ENCODE peak calls at places on chromosomes 11 and 22, in eight cellular contexts. P, M, R, E, H, D, W and B are unnamed samples.

GRCh38 chr11:127649071-127649470 is 648.5 kb upstream of the KIRREL3 start:
- DNase-seq in P (no peak), M (no peak), R (no peak), E (no peak), H (no peak), D (no peak), W (no peak), B (no peak)

GRCh38 chr22:25700996-25701815 is 40.8 kb upstream of the MYO18B start:
- DNase-seq in P (no peak), M (peak; percentile 68), R (peak; percentile 31), E (peak; percentile 22), H (no peak), D (no peak), W (no peak), B (no peak)

GRCh38 chr11:48001438-48002021 is 21.2 kb downstream of the PTPRJ start:
- DNase-seq in P (no peak), M (peak; percentile 87), R (no peak), E (peak; percentile 94), H (no peak), D (no peak), W (no peak), B (peak; percentile 81)

GRCh38 chr22:32841175-32841574 is 39.7 kb downstream of the TIMP3 start:
- DNase-seq in P (no peak), M (no peak), R (no peak), E (no peak), H (no peak), D (no peak), W (no peak), B (peak; percentile 27)

GRCh38 chr11:128240546-128240945 is 346.8 kb downstream of the ETS1 start:
- DNase-seq in P (no peak), M (peak; percentile 86), R (no peak), E (peak; percentile 43), H (no peak), D (no peak), W (no peak), B (no peak)

GRCh38 chr22:40006641-40007040 is 11.9 kb downstream of the FAM83F start:
- DNase-seq in P (no peak), M (no peak), R (no peak), E (no peak), H (no peak), D (no peak), W (no peak), B (no peak)

GRCh38 chr11:94910779-94911178 is 62.6 kb downstream of the CWC15 start:
- DNase-seq in P (no peak), M (peak; percentile 61), R (no peak), E (peak; percentile 88), H (no peak), D (no peak), W (no peak), B (no peak)

GRCh38 chr11:44133335-44133946 is 38.0 kb downstream of the EXT2 start:
- DNase-seq in P (peak; percentile 37), M (peak; percentile 62), R (peak; percentile 61), E (peak; percentile 59), H (no peak), D (no peak), W (no peak), B (peak; percentile 65)

GRCh38 chr22:39966522-39966921 is 6.3 kb downstream of the TMA7B start:
- DNase-seq in P (no peak), M (peak; percentile 31), R (no peak), E (no peak), H (no peak), D (no peak), W (no peak), B (no peak)

GRCh38 chr11:2775626-2776350 is 76.0 kb upstream of the KCNQ1OT1 start:
- DNase-seq in P (no peak), M (no peak), R (no peak), E (no peak), H (no peak), D (no peak), W (no peak), B (no peak)

GRCh38 chr22:35739076-35739475 is 21.4 kb downstream of the APOL5 start:
- DNase-seq in P (no peak), M (no peak), R (no peak), E (no peak), H (no peak), D (no peak), W (no peak), B (no peak)

GRCh38 chr22:24845036-24845918 is 39.3 kb downstream of the SGSM1 start:
- DNase-seq in P (no peak), M (no peak), R (no peak), E (peak; percentile 9), H (no peak), D (peak; percentile 71), W (no peak), B (no peak)

GRCh38 chr11:10441021-10441523 is 14.0 kb upstream of the AMPD3 start:
- DNase-seq in P (no peak), M (no peak), R (no peak), E (peak; percentile 64), H (no peak), D (no peak), W (no peak), B (no peak)

GRCh38 chr22:22244337-22245250 is at the start of gene VPREB1:
- DNase-seq in P (no peak), M (no peak), R (no peak), E (no peak), H (no peak), D (no peak), W (no peak), B (no peak)

GRCh38 chr22:36156515-36157419 is 3.8 kb downstream of the APOL3 start:
- DNase-seq in P (no peak), M (peak; percentile 85), R (peak; percentile 29), E (peak; percentile 77), H (no peak), D (peak; percentile 89), W (peak; percentile 60), B (peak; percentile 47)

DNA sequence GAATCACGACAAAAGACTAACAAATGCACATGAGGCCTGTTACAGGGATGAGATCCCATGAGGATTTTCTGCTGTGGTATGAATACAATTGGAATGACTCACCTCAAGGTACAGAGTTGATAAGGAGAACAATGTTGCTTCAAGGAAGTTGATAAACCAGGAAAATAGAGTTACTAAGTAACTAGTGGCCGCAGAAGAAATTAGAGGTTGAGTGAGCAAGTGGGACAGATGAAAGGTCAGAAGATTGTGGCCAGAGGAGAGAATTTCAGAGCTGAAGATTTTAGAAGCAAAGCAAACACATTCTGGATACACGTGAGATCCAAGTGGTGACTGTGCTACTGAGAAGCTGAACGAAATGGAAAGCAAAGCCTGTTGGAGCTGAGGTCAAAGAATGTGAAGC is 67.8 kb downstream of the CYB5R2 start:
- DNase-seq in P (no peak), M (no peak), R (no peak), E (peak; percentile 62), H (peak; percentile 47), D (peak; percentile 44), W (no peak), B (no peak)
- H3K4me2 ChIP-seq in P (no peak overlapping the region), M (no peak overlapping the region), R (no peak overlapping the region), E (no peak overlapping the region), H (peak overlapping the region; percentile 49), D (peak overlapping the region; percentile 34), W (no peak overlapping the region), B (no peak overlapping the region)

GRCh38 chr11:17384002-17384511 is 4.4 kb downstream of the KCNJ11 start:
- DNase-seq in P (peak; percentile 91), M (peak; percentile 84), R (peak; percentile 94), E (peak; percentile 79), H (peak; percentile 66), D (peak; percentile 42), W (peak; percentile 47), B (peak; percentile 91)
- H3K9ac ChIP-seq in P (no peak overlapping the region), M (no peak overlapping the region), R (no peak overlapping the region), E (no peak overlapping the region), H (no peak overlapping the region), D (no peak overlapping the region), W (no peak overlapping the region), B (no peak overlapping the region)

GRCh38 chr11:96267490-96268010 is 75.4 kb downstream of the MAML2 start:
- DNase-seq in P (no peak), M (peak; percentile 54), R (no peak), E (peak; percentile 27), H (no peak), D (no peak), W (no peak), B (no peak)
- H3K4me2 ChIP-seq in P (no peak overlapping the region), M (no peak overlapping the region), R (no peak overlapping the region), E (no peak overlapping the region), H (no peak overlapping the region), D (no peak overlapping the region), W (peak overlapping the region; percentile 9), B (no peak overlapping the region)

DNA sequence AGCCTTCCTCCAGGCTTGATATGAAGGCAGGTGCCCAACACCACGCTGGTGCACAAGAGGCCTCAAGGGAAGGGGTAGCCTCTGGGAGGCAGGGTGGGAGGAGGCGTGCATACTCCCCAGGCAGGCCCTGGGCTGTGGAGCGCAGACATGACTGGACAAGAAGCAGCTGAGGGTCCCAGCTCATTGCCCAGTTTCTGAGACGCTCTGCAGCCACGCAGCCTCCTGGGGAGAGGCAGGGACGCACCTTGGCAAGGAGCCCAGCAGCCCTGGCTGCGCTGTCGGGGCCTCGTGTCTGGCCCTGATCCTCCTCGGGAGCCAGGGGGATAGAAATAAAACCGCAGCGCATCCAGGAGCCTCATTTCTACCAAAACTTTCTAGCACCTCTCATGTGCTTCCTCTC is 2.1 kb upstream of the NFAM1 start:
- DNase-seq in P (no peak), M (no peak), R (no peak), E (no peak), H (no peak), D (no peak), W (no peak), B (peak; percentile 86)
- H3K9ac ChIP-seq in P (no peak overlapping the region), M (no peak overlapping the region), R (no peak overlapping the region), E (no peak overlapping the region), H (no peak overlapping the region), D (no peak overlapping the region), W (no peak overlapping the region), B (peak overlapping the region; percentile 18)

DNA sequence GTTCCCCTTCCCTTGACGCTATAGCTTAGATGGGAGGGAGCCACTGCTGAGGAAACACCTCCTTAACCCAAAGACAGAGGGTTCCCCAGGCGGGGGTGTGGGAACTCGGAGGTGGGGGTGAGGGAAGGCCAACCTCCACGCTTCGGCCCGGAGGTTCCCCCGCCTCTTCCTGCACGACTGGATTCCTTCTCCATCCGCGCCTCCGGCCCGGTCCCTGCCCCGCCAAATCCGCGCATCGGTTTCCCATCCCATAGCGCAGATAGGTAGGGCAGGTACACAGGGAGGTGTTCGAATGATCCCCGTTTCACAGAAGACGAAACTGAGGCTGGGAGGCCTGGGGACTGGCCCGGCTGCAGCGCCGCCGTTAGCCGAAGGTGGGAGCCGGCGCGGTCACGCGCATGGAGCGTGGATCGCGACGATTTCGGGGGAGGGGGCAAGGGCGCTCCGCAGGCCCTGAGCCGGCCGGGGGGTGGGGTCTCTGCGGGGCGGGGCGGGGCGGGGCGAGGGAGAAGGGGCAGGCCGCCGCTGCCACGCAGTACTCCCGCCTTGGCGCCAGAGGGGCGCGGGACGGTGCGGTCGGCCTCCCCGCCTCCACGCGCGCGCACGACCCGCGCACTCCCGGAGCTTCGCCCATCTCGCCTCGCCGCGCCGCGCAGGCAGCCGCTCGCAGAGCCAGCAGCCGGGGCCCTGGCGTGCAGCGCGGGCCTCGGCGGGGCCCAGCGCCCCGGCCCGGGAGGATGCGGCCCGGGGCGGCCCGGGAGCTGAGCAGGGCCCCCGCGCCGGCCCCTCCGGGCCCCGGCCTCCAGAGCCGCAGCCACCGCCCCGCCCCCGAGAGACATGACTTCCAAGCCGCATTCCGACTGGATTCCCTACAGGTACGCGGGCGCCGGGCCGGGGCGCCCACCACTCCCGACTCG is at the start of gene TUB:
- DNase-seq in P (no peak), M (no peak), R (peak; percentile 78), E (no peak), H (no peak), D (peak; percentile 19), W (no peak), B (no peak)
- H3K4me2 ChIP-seq in P (peak within 1 kb of the TSS; percentile 74), M (peak within 1 kb of the TSS; percentile 94), R (peak within 1 kb of the TSS; percentile 94), E (peak within 1 kb of the TSS; percentile 97), H (no peak within 1 kb of the TSS), D (peak within 1 kb of the TSS; percentile 92), W (peak within 1 kb of the TSS; percentile 86), B (no peak within 1 kb of the TSS)

GRCh38 chr11:124746621-124747243 is 5.3 kb downstream of the VSIG2 start:
- DNase-seq in P (no peak), M (peak; percentile 76), R (peak; percentile 83), E (peak; percentile 72), H (peak; percentile 82), D (peak; percentile 89), W (peak; percentile 69), B (peak; percentile 82)
- H3K9ac ChIP-seq in P (no peak overlapping the region), M (no peak overlapping the region), R (no peak overlapping the region), E (peak overlapping the region; percentile 12), H (peak overlapping the region; percentile 56), D (no peak overlapping the region), W (no peak overlapping the region), B (peak overlapping the region; percentile 83)